ENCODE peak calls at places on chromosomes 3 and 15, in six cellular contexts. J is Right ventricle myocardium superior; H is endodermal cell; V is activated naive CD8-positive, alpha-beta T cell treated with anti-CD3 and anti-CD28 coated beads for 36 hours; N is ureter; X is PC-9. R is an unnamed sample.

GRCh38 chr3:197343656-197344408 is 45.4 kb upstream of the DLG1 start:
- DNase-seq in N (no peak), V (no peak), H (peak), X (no peak), J (no peak), R (no peak)

GRCh38 chr3:9064853-9065252 is 101.6 kb upstream of the RAD18 start:
- DNase-seq in H (no peak), X (no peak), J (no peak), N (no peak), V (no peak), R (no peak)

GRCh38 chr15:63373330-63373729 is 8.3 kb downstream of the CA12 start:
- DNase-seq in J (no peak), N (no peak), V (no peak), X (no peak), H (no peak), R (no peak)

GRCh38 chr15:48790716-48791115 is 20.2 kb downstream of the CEP152 start:
- DNase-seq in V (no peak), N (no peak), H (no peak), J (no peak), X (no peak), R (no peak)

GRCh38 chr3:106299300-106300098 is 430.7 kb upstream of the CBLB start:
- DNase-seq in H (no peak), N (no peak), V (no peak), X (no peak), J (no peak), R (peak)

GRCh38 chr15:77898811-77899730 is 178.4 kb downstream of the TBC1D2B start:
- DNase-seq in J (peak), X (no peak), V (no peak), H (no peak), N (no peak), R (no peak)

GRCh38 chr15:78208887-78209645 is 25.3 kb downstream of the ACSBG1 start:
- DNase-seq in J (no peak), X (peak), V (no peak), H (no peak), N (peak), R (no peak)

GRCh38 chr3:50260027-50260941 is 8.7 kb upstream of the SEMA3B start:
- DNase-seq in X (peak), H (peak), N (peak), V (peak), J (peak), R (peak)

GRCh38 chr3:167918686-167919085 is 177.0 kb downstream of the GOLIM4 start:
- DNase-seq in N (no peak), X (no peak), H (no peak), V (no peak), J (no peak), R (no peak)

GRCh38 chr3:145719118-145719517 is 441.9 kb downstream of the PLOD2 start:
- DNase-seq in N (no peak), X (no peak), H (no peak), V (no peak), J (no peak), R (no peak)

R was measured in GM04504.